ENCODE peak calls at places on chromosomes 16 and 17, in ten cellular contexts. Y is IMR-90, M is K562, B is body of pancreas, D is stomach, S is transverse colon, T is ovary, H is H54, I is A549, A is NB4. U is an unnamed sample.

GRCh38 chr16:20674684-20675487 is 22.6 kb downstream of the ACSM1 start:
- DNase-seq in B (no peak), M (no peak), T (peak), S (no peak), H (no peak), I (no peak), A (peak), Y (no peak), D (no peak), U (peak)

GRCh38 chr16:12523002-12523401 is 280.7 kb downstream of the CPPED1 start:
- DNase-seq in S (no peak), T (no peak), I (no peak), M (no peak), D (no peak), A (no peak), Y (no peak), H (no peak), B (no peak), U (no peak)

GRCh38 chr17:45814622-45815606 is 29.8 kb upstream of the SPPL2C start:
- DNase-seq in D (no peak), T (no peak), M (no peak), B (no peak), A (no peak), H (no peak), I (no peak), S (no peak), Y (no peak), U (no peak)

GRCh38 chr16:70778901-70779309 is 22.1 kb downstream of the VAC14 start:
- DNase-seq in D (no peak), A (no peak), Y (peak), M (no peak), S (peak), T (peak), B (peak), H (peak), I (peak), U (peak)

GRCh38 chr17:48567209-48567608 is 10.9 kb downstream of the HOXB4 start:
- DNase-seq in Y (no peak), H (no peak), S (peak), A (no peak), I (no peak), D (no peak), B (no peak), T (no peak), M (no peak), U (no peak)

GRCh38 chr17:78915872-78916632 is 9.1 kb downstream of the TIMP2 start:
- DNase-seq in M (no peak), B (peak), Y (no peak), I (peak), D (peak), T (peak), A (peak), H (peak), S (peak), U (no peak)

GRCh38 chr16:56783332-56783731 is 53.4 kb downstream of the NUP93 start:
- DNase-seq in D (no peak), B (no peak), I (no peak), S (no peak), A (no peak), M (no peak), H (no peak), Y (no peak), T (no peak), U (no peak)

GRCh38 chr17:72632026-72632684 is 460.3 kb downstream of the SLC39A11 start:
- DNase-seq in D (peak), I (peak), A (no peak), Y (no peak), S (peak), B (no peak), M (no peak), H (no peak), T (no peak), U (no peak)

GRCh38 chr16:88686439-88687253 is at the start of gene SNAI3:
- DNase-seq in H (peak), B (peak), A (peak), D (peak), Y (peak), S (peak), I (peak), M (peak), T (no peak), U (peak)

GRCh38 chr17:42097691-42098661 is at the start of gene ZNF385C:
- DNase-seq in B (peak), I (no peak), D (peak), A (no peak), M (peak), H (no peak), T (peak), S (no peak), Y (no peak), U (no peak)

GRCh38 chr16:55273959-55274358 is 50.0 kb upstream of the IRX6 start:
- DNase-seq in I (no peak), D (no peak), S (no peak), B (no peak), H (no peak), A (peak), M (no peak), Y (no peak), T (no peak), U (no peak)

GRCh38 chr16:72921620-72922019 is 126.3 kb downstream of the ZFHX3 start:
- DNase-seq in Y (peak), T (peak), D (no peak), A (no peak), S (no peak), B (peak), M (no peak), H (no peak), I (no peak), U (no peak)

GRCh38 chr17:83119987-83120864 is 40.8 kb downstream of the METRNL start:
- DNase-seq in H (no peak), D (no peak), I (no peak), Y (no peak), S (peak), T (no peak), A (peak), B (no peak), M (no peak), U (peak)

GRCh38 chr17:5209396-5209795 is 17.7 kb upstream of the ZNF594 start:
- DNase-seq in Y (peak), A (no peak), M (no peak), T (no peak), D (no peak), I (no peak), H (no peak), S (no peak), B (no peak), U (no peak)

GRCh38 chr16:3659200-3659599 is 4.7 kb downstream of the DNASE1 start:
- DNase-seq in I (no peak), M (no peak), B (no peak), S (no peak), T (no peak), D (no peak), H (no peak), Y (peak), A (no peak), U (no peak)

GRCh38 chr16:78098087-78098486 is 1.4 kb upstream of the WWOX start:
- DNase-seq in I (no peak), S (no peak), Y (no peak), A (no peak), H (no peak), M (no peak), B (no peak), D (no peak), T (no peak), U (no peak)

GRCh38 chr16:90020838-90021382 is 1.7 kb upstream of the DBNDD1 start:
- DNase-seq in Y (peak), H (no peak), T (no peak), A (peak), M (no peak), B (no peak), I (no peak), D (no peak), S (no peak), U (no peak)

GRCh38 chr17:74147966-74148365 is 55.5 kb upstream of the RPL38 start:
- DNase-seq in D (no peak), I (no peak), T (no peak), A (no peak), Y (no peak), B (no peak), M (no peak), H (no peak), S (no peak), U (no peak)

GRCh38 chr16:77840623-77841274 is 52.4 kb downstream of the VAT1L start:
- DNase-seq in S (no peak), D (no peak), B (no peak), M (no peak), A (no peak), I (no peak), H (no peak), T (no peak), Y (peak), U (no peak)

GRCh38 chr16:50833929-50834328 is 92.0 kb downstream of the CYLD start:
- DNase-seq in S (no peak), A (no peak), M (no peak), T (no peak), B (no peak), H (no peak), Y (no peak), D (no peak), I (no peak), U (no peak)

GRCh38 chr17:56536766-56537165 is 56.7 kb upstream of the NOG start:
- DNase-seq in B (no peak), M (no peak), D (no peak), Y (no peak), S (no peak), I (no peak), A (peak), T (no peak), H (no peak), U (no peak)

GRCh38 chr16:58449768-58450167 is 50.2 kb upstream of the NDRG4 start:
- DNase-seq in T (no peak), I (no peak), S (no peak), M (no peak), D (no peak), A (peak), B (no peak), Y (no peak), H (no peak), U (peak)

GRCh38 chr16:70157477-70158260 is 15.9 kb upstream of the CLEC18C start:
- DNase-seq in M (peak), T (no peak), Y (no peak), D (no peak), A (no peak), B (no peak), H (no peak), S (no peak), I (no peak), U (no peak)

GRCh38 chr17:45101883-45102811 is 30.2 kb downstream of the PLCD3 start:
- DNase-seq in A (no peak), T (no peak), H (no peak), M (no peak), S (no peak), Y (no peak), D (no peak), B (no peak), I (no peak), U (no peak)

GRCh38 chr17:28727727-28728363 is 743 bp upstream of the NEK8 start:
- DNase-seq in H (peak), S (peak), I (peak), A (peak), D (peak), M (peak), B (peak), T (peak), Y (peak), U (peak)

GRCh38 chr17:63830278-63830677 is 2.8 kb upstream of the FTSJ3 start:
- DNase-seq in B (no peak), A (no peak), I (no peak), T (no peak), D (no peak), H (no peak), M (no peak), Y (no peak), S (no peak), U (no peak)
- TF ChIP-seq POLR2A in B (no peak), A (no peak), I (no peak), T (no peak), D (no peak), H (no peak), M (peak), Y (no peak), S (no peak), U (no peak)

DNA sequence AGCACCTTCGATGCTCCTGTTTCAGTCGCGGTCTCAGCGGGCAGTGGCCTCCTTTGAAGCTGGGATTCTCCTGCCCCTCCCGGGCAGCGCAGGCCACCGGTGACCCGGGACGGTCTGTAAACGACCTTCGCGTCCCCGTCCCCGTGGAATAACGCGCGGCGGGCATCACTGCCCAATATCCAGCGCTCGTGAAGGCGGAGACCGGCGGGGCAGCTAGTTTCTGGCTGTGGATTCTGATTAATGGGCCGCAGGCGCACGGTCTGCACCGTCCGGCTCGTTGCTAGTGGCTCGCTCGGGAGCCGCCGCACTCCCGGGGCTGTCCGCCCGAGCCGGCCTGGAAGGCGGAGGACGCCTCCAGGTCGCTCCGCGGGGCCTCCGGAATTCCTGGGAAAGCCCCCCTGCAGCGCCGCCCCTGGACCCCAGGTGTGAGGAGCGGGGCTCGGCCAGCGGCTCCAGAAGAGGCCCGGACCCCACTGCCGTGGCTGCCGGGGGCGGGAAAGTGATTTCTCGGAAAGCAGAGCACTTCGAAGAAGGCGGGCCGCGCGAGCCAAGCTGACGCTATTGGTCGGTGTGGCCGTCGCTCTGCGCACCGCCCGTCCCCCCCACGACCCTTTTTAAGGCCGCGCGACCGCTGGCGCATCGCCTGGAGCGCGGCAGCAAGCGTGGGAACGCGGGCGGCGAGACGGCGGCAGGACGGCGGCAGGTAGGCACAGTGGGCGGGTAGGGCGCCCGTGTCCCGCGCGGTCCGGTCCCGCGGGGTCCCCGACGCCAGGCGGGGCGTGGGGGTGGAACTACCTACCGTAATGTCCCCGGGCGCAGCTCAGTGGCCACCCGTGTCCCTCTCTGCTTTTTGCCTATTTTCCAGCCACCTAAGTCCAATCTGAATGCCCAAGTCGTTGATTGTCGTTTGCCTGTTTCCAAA is at the start of gene IRF8:
- DNase-seq in M (no peak), S (peak), H (no peak), B (peak), D (peak), A (peak), I (no peak), T (peak), Y (no peak), U (no peak)
- TF ChIP-seq POLR2A in M (no peak), S (peak), H (no peak), B (peak), D (no peak), A (no peak), I (no peak), T (no peak), Y (no peak), U (no peak)

GRCh38 chr17:50199651-50200446 is 1.6 kb downstream of the COL1A1 start:
- DNase-seq in D (peak), A (peak), Y (peak), B (peak), H (peak), M (peak), I (peak), T (peak), S (peak), U (peak)
- TF ChIP-seq POLR2A in D (peak), A (no peak), Y (peak), B (peak), H (no peak), M (no peak), I (no peak), T (no peak), S (no peak), U (no peak)

GRCh38 chr17:27332485-27333409 is 38.8 kb downstream of the WSB1 start:
- DNase-seq in Y (peak), T (peak), M (peak), D (peak), A (peak), I (peak), S (peak), H (peak), B (peak), U (peak)
- TF ChIP-seq POLR2A in Y (peak), T (peak), M (peak), D (no peak), A (peak), I (peak), S (no peak), H (peak), B (peak), U (no peak)

GRCh38 chr16:19135896-19136438 is 22.2 kb downstream of the ITPRIPL2 start:
- DNase-seq in H (no peak), I (peak), Y (peak), S (peak), M (peak), A (no peak), D (peak), T (no peak), B (no peak), U (no peak)

GRCh38 chr16:19135201-19135838 is 21.6 kb downstream of the ITPRIPL2 start:
- DNase-seq in D (no peak), T (no peak), B (no peak), A (no peak), Y (no peak), I (no peak), M (no peak), H (no peak), S (no peak), U (no peak)

GRCh38 chr16:19132898-19133297 is 19.1 kb downstream of the ITPRIPL2 start:
- DNase-seq in D (no peak), S (no peak), Y (no peak), H (no peak), M (no peak), B (no peak), T (no peak), A (no peak), I (no peak), U (no peak)

GRCh38 chr16:19131809-19132777 is 18.3 kb downstream of the ITPRIPL2 start:
- DNase-seq in H (no peak), Y (no peak), S (no peak), T (no peak), D (no peak), M (no peak), A (no peak), B (no peak), I (no peak), U (no peak)

GRCh38 chr16:19133600-19133999 is 19.8 kb downstream of the ITPRIPL2 start:
- DNase-seq in D (no peak), S (no peak), Y (no peak), I (no peak), A (no peak), B (no peak), M (no peak), T (no peak), H (no peak), U (no peak)
- TF ChIP-seq POLR2A in D (no peak), S (no peak), Y (no peak), I (no peak), A (no peak), B (no peak), M (no peak), T (no peak), H (no peak), U (no peak)

DNA sequence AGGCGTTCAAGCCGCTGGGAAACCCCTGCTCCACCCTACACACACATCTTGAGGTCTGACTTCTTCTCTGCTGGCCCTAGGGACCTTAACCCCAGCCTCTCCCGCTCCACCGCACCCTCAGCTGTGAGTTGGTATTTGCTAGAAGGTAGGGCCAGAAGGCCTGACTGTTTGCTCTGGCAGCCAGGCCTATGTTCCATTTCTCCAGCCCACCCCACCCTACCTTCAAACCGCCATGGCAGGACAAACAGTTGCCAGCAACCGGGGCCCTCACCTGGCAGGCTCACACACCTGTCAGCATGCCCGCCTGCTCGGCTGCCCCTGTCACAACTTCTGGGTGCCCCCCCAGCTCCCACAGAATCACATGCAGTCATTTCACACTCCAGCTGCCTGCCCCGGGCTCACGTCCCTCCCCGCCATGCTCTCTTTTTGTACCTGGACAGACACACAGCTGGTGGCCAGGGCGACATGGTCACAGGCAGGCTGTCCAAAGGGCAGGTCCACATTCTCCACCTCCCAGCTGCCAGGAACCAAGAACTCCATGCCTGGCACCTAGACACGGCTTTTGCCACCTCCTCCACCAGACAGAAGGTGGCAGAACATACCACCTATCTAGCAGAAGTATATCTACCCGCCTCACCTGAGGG is 2.6 kb upstream of the ATP2A3 start:
- DNase-seq in I (no peak), A (peak), T (no peak), S (peak), B (peak), M (no peak), D (peak), H (no peak), Y (no peak), U (no peak)
- TF ChIP-seq POLR2A in I (no peak), A (no peak), T (no peak), S (peak), B (peak), M (no peak), D (no peak), H (no peak), Y (no peak), U (no peak)

U was measured in erythroblast.